ENCODE peak calls at places on chromosome 14, in ten cellular contexts. One of them, this sample, is unnamed.

GRCh38 chr14:89129570-89129969 is 287.5 kb downstream of the FOXN3 start:
- DNase-seq in 8988T: no peak
- DNase-seq in M059J: no peak
- DNase-seq in NCI-H187: no peak
- DNase-seq in GM23338: no peak
- DNase-seq in activated CD4-positive, alpha-beta T cell treated with anti-CD3 and anti-CD28 coated beads for 48 hours: no peak
- DNase-seq in fibroblast of mammary gland: no peak
- DNase-seq in choroid plexus epithelial cell: peak
- DNase-seq in H7: no peak
- DNase-seq in RKO: no peak
- DNase-seq in this sample: no peak

GRCh38 chr14:87944987-87945604 is 47.9 kb downstream of the GALC start:
- DNase-seq in 8988T: no peak
- DNase-seq in M059J: peak
- DNase-seq in NCI-H187: no peak
- DNase-seq in GM23338: peak
- DNase-seq in activated CD4-positive, alpha-beta T cell treated with anti-CD3 and anti-CD28 coated beads for 48 hours: no peak
- DNase-seq in fibroblast of mammary gland: peak
- DNase-seq in choroid plexus epithelial cell: peak
- DNase-seq in H7: no peak
- DNase-seq in RKO: peak
- DNase-seq in this sample: peak

GRCh38 chr14:23021969-23022368 is 12.0 kb upstream of the C14orf93 start:
- DNase-seq in 8988T: no peak
- DNase-seq in M059J: no peak
- DNase-seq in NCI-H187: no peak
- DNase-seq in GM23338: no peak
- DNase-seq in activated CD4-positive, alpha-beta T cell treated with anti-CD3 and anti-CD28 coated beads for 48 hours: no peak
- DNase-seq in fibroblast of mammary gland: no peak
- DNase-seq in choroid plexus epithelial cell: no peak
- DNase-seq in H7: no peak
- DNase-seq in RKO: no peak
- DNase-seq in this sample: no peak

GRCh38 chr14:74907744-74908143 is 15.3 kb downstream of the RPS6KL1 start:
- DNase-seq in 8988T: no peak
- DNase-seq in M059J: no peak
- DNase-seq in NCI-H187: no peak
- DNase-seq in GM23338: no peak
- DNase-seq in activated CD4-positive, alpha-beta T cell treated with anti-CD3 and anti-CD28 coated beads for 48 hours: no peak
- DNase-seq in fibroblast of mammary gland: no peak
- DNase-seq in choroid plexus epithelial cell: no peak
- DNase-seq in H7: no peak
- DNase-seq in RKO: no peak
- DNase-seq in this sample: no peak

GRCh38 chr14:98498019-98498885 is 773.7 kb downstream of the BCL11B start:
- DNase-seq in 8988T: no peak
- DNase-seq in M059J: no peak
- DNase-seq in NCI-H187: no peak
- DNase-seq in GM23338: no peak
- DNase-seq in activated CD4-positive, alpha-beta T cell treated with anti-CD3 and anti-CD28 coated beads for 48 hours: no peak
- DNase-seq in fibroblast of mammary gland: no peak
- DNase-seq in choroid plexus epithelial cell: no peak
- DNase-seq in H7: no peak
- DNase-seq in RKO: no peak
- DNase-seq in this sample: peak

GRCh38 chr14:22046063-22046462 is 372.4 kb upstream of the OR4E1 start:
- DNase-seq in 8988T: no peak
- DNase-seq in M059J: no peak
- DNase-seq in NCI-H187: no peak
- DNase-seq in GM23338: no peak
- DNase-seq in activated CD4-positive, alpha-beta T cell treated with anti-CD3 and anti-CD28 coated beads for 48 hours: peak
- DNase-seq in fibroblast of mammary gland: no peak
- DNase-seq in choroid plexus epithelial cell: no peak
- DNase-seq in H7: no peak
- DNase-seq in RKO: no peak
- DNase-seq in this sample: no peak

GRCh38 chr14:82067221-82067620 is 533.6 kb upstream of the SEL1L start:
- DNase-seq in 8988T: no peak
- DNase-seq in M059J: no peak
- DNase-seq in NCI-H187: peak
- DNase-seq in GM23338: no peak
- DNase-seq in activated CD4-positive, alpha-beta T cell treated with anti-CD3 and anti-CD28 coated beads for 48 hours: no peak
- DNase-seq in fibroblast of mammary gland: no peak
- DNase-seq in choroid plexus epithelial cell: no peak
- DNase-seq in H7: no peak
- DNase-seq in RKO: no peak
- DNase-seq in this sample: no peak

GRCh38 chr14:21317433-21317832 is 37.5 kb downstream of the RPGRIP1 start:
- DNase-seq in 8988T: no peak
- DNase-seq in M059J: no peak
- DNase-seq in NCI-H187: no peak
- DNase-seq in GM23338: no peak
- DNase-seq in activated CD4-positive, alpha-beta T cell treated with anti-CD3 and anti-CD28 coated beads for 48 hours: no peak
- DNase-seq in fibroblast of mammary gland: no peak
- DNase-seq in choroid plexus epithelial cell: peak
- DNase-seq in H7: no peak
- DNase-seq in RKO: no peak
- DNase-seq in this sample: no peak

GRCh38 chr14:52783211-52783610 is 8.2 kb downstream of the GNPNAT1 start:
- DNase-seq in 8988T: no peak
- DNase-seq in M059J: no peak
- DNase-seq in NCI-H187: no peak
- DNase-seq in GM23338: no peak
- DNase-seq in activated CD4-positive, alpha-beta T cell treated with anti-CD3 and anti-CD28 coated beads for 48 hours: no peak
- DNase-seq in fibroblast of mammary gland: no peak
- DNase-seq in choroid plexus epithelial cell: no peak
- DNase-seq in H7: no peak
- DNase-seq in RKO: no peak
- DNase-seq in this sample: no peak

GRCh38 chr14:89419973-89420482 is 3.0 kb upstream of the FOXN3 start:
- DNase-seq in 8988T: no peak
- DNase-seq in M059J: no peak
- DNase-seq in NCI-H187: no peak
- DNase-seq in GM23338: no peak
- DNase-seq in activated CD4-positive, alpha-beta T cell treated with anti-CD3 and anti-CD28 coated beads for 48 hours: peak
- DNase-seq in fibroblast of mammary gland: no peak
- DNase-seq in choroid plexus epithelial cell: no peak
- DNase-seq in H7: no peak
- DNase-seq in RKO: no peak
- DNase-seq in this sample: no peak

GRCh38 chr14:102086346-102086971 is 385 bp downstream of the HSP90AA1 start:
- DNase-seq in 8988T: no peak
- DNase-seq in M059J: peak
- DNase-seq in NCI-H187: no peak
- DNase-seq in GM23338: peak
- DNase-seq in activated CD4-positive, alpha-beta T cell treated with anti-CD3 and anti-CD28 coated beads for 48 hours: peak
- DNase-seq in fibroblast of mammary gland: peak
- DNase-seq in choroid plexus epithelial cell: peak
- DNase-seq in H7: peak
- DNase-seq in RKO: peak
- DNase-seq in this sample: no peak

GRCh38 chr14:57526942-57527341 is 33.3 kb upstream of the CCDC198 start:
- DNase-seq in 8988T: no peak
- DNase-seq in M059J: no peak
- DNase-seq in NCI-H187: no peak
- DNase-seq in GM23338: peak
- DNase-seq in activated CD4-positive, alpha-beta T cell treated with anti-CD3 and anti-CD28 coated beads for 48 hours: peak
- DNase-seq in fibroblast of mammary gland: no peak
- DNase-seq in choroid plexus epithelial cell: no peak
- DNase-seq in H7: peak
- DNase-seq in RKO: no peak
- DNase-seq in this sample: no peak

GRCh38 chr14:21241218-21241819 is 27.9 kb downstream of the HNRNPC start:
- DNase-seq in 8988T: no peak
- DNase-seq in M059J: peak
- DNase-seq in NCI-H187: no peak
- DNase-seq in GM23338: peak
- DNase-seq in activated CD4-positive, alpha-beta T cell treated with anti-CD3 and anti-CD28 coated beads for 48 hours: no peak
- DNase-seq in fibroblast of mammary gland: peak
- DNase-seq in choroid plexus epithelial cell: peak
- DNase-seq in H7: no peak
- DNase-seq in RKO: peak
- DNase-seq in this sample: no peak

GRCh38 chr14:23494223-23494622 is 24.7 kb downstream of the NGDN start:
- DNase-seq in 8988T: no peak
- DNase-seq in M059J: no peak
- DNase-seq in NCI-H187: no peak
- DNase-seq in GM23338: peak
- DNase-seq in activated CD4-positive, alpha-beta T cell treated with anti-CD3 and anti-CD28 coated beads for 48 hours: no peak
- DNase-seq in fibroblast of mammary gland: peak
- DNase-seq in choroid plexus epithelial cell: peak
- DNase-seq in H7: peak
- DNase-seq in RKO: no peak
- DNase-seq in this sample: no peak

GRCh38 chr14:39090548-39091111 is 12.4 kb downstream of the SEC23A start:
- DNase-seq in 8988T: no peak
- DNase-seq in M059J: no peak
- DNase-seq in NCI-H187: no peak
- DNase-seq in GM23338: no peak
- DNase-seq in activated CD4-positive, alpha-beta T cell treated with anti-CD3 and anti-CD28 coated beads for 48 hours: no peak
- DNase-seq in fibroblast of mammary gland: no peak
- DNase-seq in choroid plexus epithelial cell: no peak
- DNase-seq in H7: no peak
- DNase-seq in RKO: no peak
- DNase-seq in this sample: no peak

GRCh38 chr14:67050892-67051291 is 138.3 kb upstream of the GARIN2 start:
- DNase-seq in 8988T: no peak
- DNase-seq in M059J: no peak
- DNase-seq in NCI-H187: no peak
- DNase-seq in GM23338: no peak
- DNase-seq in activated CD4-positive, alpha-beta T cell treated with anti-CD3 and anti-CD28 coated beads for 48 hours: no peak
- DNase-seq in fibroblast of mammary gland: no peak
- DNase-seq in choroid plexus epithelial cell: no peak
- DNase-seq in H7: no peak
- DNase-seq in RKO: no peak
- DNase-seq in this sample: no peak

GRCh38 chr14:83120187-83120586 is 1586.5 kb upstream of the SEL1L start:
- DNase-seq in 8988T: no peak
- DNase-seq in M059J: no peak
- DNase-seq in NCI-H187: no peak
- DNase-seq in GM23338: no peak
- DNase-seq in activated CD4-positive, alpha-beta T cell treated with anti-CD3 and anti-CD28 coated beads for 48 hours: no peak
- DNase-seq in fibroblast of mammary gland: no peak
- DNase-seq in choroid plexus epithelial cell: no peak
- DNase-seq in H7: no peak
- DNase-seq in RKO: no peak
- DNase-seq in this sample: peak

GRCh38 chr14:93977790-93978581 is 1.6 kb upstream of the ASB2 start:
- DNase-seq in 8988T: no peak
- DNase-seq in M059J: peak
- DNase-seq in NCI-H187: no peak
- DNase-seq in GM23338: no peak
- DNase-seq in activated CD4-positive, alpha-beta T cell treated with anti-CD3 and anti-CD28 coated beads for 48 hours: peak
- DNase-seq in fibroblast of mammary gland: no peak
- DNase-seq in choroid plexus epithelial cell: no peak
- DNase-seq in H7: no peak
- DNase-seq in RKO: no peak
- DNase-seq in this sample: no peak

GRCh38 chr14:104865069-104865630 is at the start of gene CEP170B:
- DNase-seq in 8988T: peak
- DNase-seq in M059J: peak
- DNase-seq in NCI-H187: no peak
- DNase-seq in GM23338: peak
- DNase-seq in activated CD4-positive, alpha-beta T cell treated with anti-CD3 and anti-CD28 coated beads for 48 hours: peak
- DNase-seq in fibroblast of mammary gland: peak
- DNase-seq in choroid plexus epithelial cell: peak
- DNase-seq in H7: peak
- DNase-seq in RKO: peak
- DNase-seq in this sample: no peak

GRCh38 chr14:67493092-67493717 is 4.7 kb upstream of the TMEM229B start:
- DNase-seq in 8988T: no peak
- DNase-seq in M059J: no peak
- DNase-seq in NCI-H187: no peak
- DNase-seq in GM23338: peak
- DNase-seq in activated CD4-positive, alpha-beta T cell treated with anti-CD3 and anti-CD28 coated beads for 48 hours: no peak
- DNase-seq in fibroblast of mammary gland: no peak
- DNase-seq in choroid plexus epithelial cell: no peak
- DNase-seq in H7: no peak
- DNase-seq in RKO: no peak
- DNase-seq in this sample: no peak

GRCh38 chr14:105496831-105497591 is 6.0 kb downstream of the TEDC1 start:
- DNase-seq in 8988T: peak
- DNase-seq in M059J: no peak
- DNase-seq in NCI-H187: no peak
- DNase-seq in GM23338: no peak
- DNase-seq in activated CD4-positive, alpha-beta T cell treated with anti-CD3 and anti-CD28 coated beads for 48 hours: no peak
- DNase-seq in fibroblast of mammary gland: no peak
- DNase-seq in choroid plexus epithelial cell: no peak
- DNase-seq in H7: peak
- DNase-seq in RKO: no peak
- DNase-seq in this sample: no peak